ENCODE peak calls at places on chromosomes 4 and X, in nine cellular contexts. T is activated CD4-positive, alpha-beta T cell treated with anti-CD3 and anti-CD28 coated beads, Interleukin-2, amount 10 ng/mL, durations not matched to agents 7 days and 5 days; S is mesenchymal stem cell; Y is naive thymus-derived CD8-positive, alpha-beta T cell; R is small intestine; H is RPMI7951; K is NCI-H748 treated with DMSO at 0.1 percent for 48 hours; A is choroid plexus epithelial cell; Z is stimulated activated naive B cell treated with anti-CD40 and anti-IgM and Interleukin-4, amounts not matched to agents 10 μg/mL and 1 μg/mL and 100 μg/mL, for 72 hours. X is an unnamed sample.

GRCh38 chr4:174523003-174523693 is 860 bp upstream of the HPGD start:
- DNase-seq in T (no peak), S (peak), Y (peak), R (peak), H (no peak), K (no peak), A (peak), Z (no peak), X (peak)

GRCh38 chr4:160848901-160849735 is 1314.7 kb downstream of the FSTL5 start:
- DNase-seq in T (no peak), S (peak), Y (no peak), R (no peak), H (no peak), K (peak), A (peak), Z (no peak), X (no peak)

GRCh38 chr4:106985830-106986229 is 50.3 kb downstream of the DKK2 start:
- DNase-seq in T (no peak), S (no peak), Y (no peak), R (no peak), H (peak), K (no peak), A (no peak), Z (no peak), X (no peak)

GRCh38 chr4:148442830-148443549 is 776 bp upstream of the NR3C2 start:
- DNase-seq in T (no peak), S (no peak), Y (no peak), R (no peak), H (no peak), K (no peak), A (peak), Z (no peak), X (no peak)

GRCh38 chr4:102623622-102624021 is 122.5 kb downstream of the NFKB1 start:
- DNase-seq in T (no peak), S (peak), Y (no peak), R (no peak), H (peak), K (peak), A (peak), Z (no peak), X (no peak)

GRCh38 chr4:39541987-39542632 is 14.9 kb upstream of the UGDH start:
- DNase-seq in T (no peak), S (no peak), Y (no peak), R (peak), H (no peak), K (no peak), A (peak), Z (no peak), X (no peak)

GRCh38 chr4:76658231-76659102 is 223.4 kb downstream of the SHROOM3 start:
- DNase-seq in T (no peak), S (peak), Y (no peak), R (no peak), H (peak), K (no peak), A (peak), Z (no peak), X (no peak)

GRCh38 chr4:15738877-15739276 is 36.0 kb downstream of the BST1 start:
- DNase-seq in T (no peak), S (no peak), Y (no peak), R (no peak), H (no peak), K (no peak), A (peak), Z (no peak), X (no peak)

GRCh38 chrX:15956684-15957083 is 102.1 kb upstream of the AP1S2 start:
- DNase-seq in T (no peak), S (no peak), Y (no peak), R (no peak), H (peak), K (no peak), A (peak), Z (no peak), X (no peak)

GRCh38 chr4:141022221-141022760 is 111.0 kb downstream of the RNF150 start:
- DNase-seq in T (no peak), S (no peak), Y (no peak), R (no peak), H (no peak), K (no peak), A (no peak), Z (no peak), X (no peak)

GRCh38 chr4:94870151-94870550 is 112.4 kb downstream of the BMPR1B start:
- DNase-seq in T (no peak), S (no peak), Y (no peak), R (no peak), H (no peak), K (no peak), A (peak), Z (no peak), X (no peak)

GRCh38 chr4:125314676-125315570 is at the start of gene FAT4:
- DNase-seq in T (peak), S (peak), Y (no peak), R (peak), H (peak), K (peak), A (peak), Z (peak), X (peak)

X was measured in K562.